ENCODE peak calls at places on chromosomes 13 and 19, in four cellular contexts. M, B, J and T are unnamed samples.

GRCh38 chr13:71320452-71320851 is 546.6 kb downstream of the DACH1 start:
- DNase-seq in M (no peak), B (no peak), J (peak), T (no peak)

GRCh38 chr13:70310720-70311119 is 202.5 kb upstream of the KLHL1 start:
- DNase-seq in M (no peak), B (no peak), J (peak), T (no peak)

GRCh38 chr13:99357920-99358319 is 50.7 kb upstream of the GPR183 start:
- DNase-seq in M (no peak), B (no peak), J (no peak), T (no peak)

GRCh38 chr19:6817179-6817578 is 44.7 kb downstream of the VAV1 start:
- DNase-seq in M (no peak), B (no peak), J (no peak), T (no peak)

GRCh38 chr19:16367269-16367683 is 42.6 kb downstream of the KLF2 start:
- DNase-seq in M (no peak), B (peak), J (no peak), T (peak)

GRCh38 chr13:20349564-20350379 is 117.7 kb upstream of the GJB6 start:
- DNase-seq in M (no peak), B (no peak), J (no peak), T (no peak)

GRCh38 chr13:113187263-113187669 is 21.2 kb downstream of the PCID2 start:
- DNase-seq in M (peak), B (no peak), J (peak), T (peak)

GRCh38 chr19:46413262-46414031 is at the start of gene CCDC8:
- DNase-seq in M (no peak), B (no peak), J (peak), T (no peak)

GRCh38 chr13:44412341-44412935 is 38.8 kb downstream of the SERP2 start:
- DNase-seq in M (no peak), B (no peak), J (no peak), T (no peak)

GRCh38 chr13:28582225-28582891 is 76.6 kb upstream of the POMP start:
- DNase-seq in M (no peak), B (no peak), J (no peak), T (no peak)

GRCh38 chr19:13839193-13839937 is 37.6 kb upstream of the NANOS3 start:
- DNase-seq in M (no peak), B (peak), J (peak), T (peak)

GRCh38 chr19:46818812-46819211 is 30.4 kb upstream of the SLC1A5 start:
- DNase-seq in M (no peak), B (no peak), J (no peak), T (no peak)

GRCh38 chr13:44622259-44622658 is 46.1 kb upstream of the TSC22D1 start:
- DNase-seq in M (no peak), B (no peak), J (no peak), T (no peak)

GRCh38 chr19:58577581-58578429 is 4.7 kb upstream of the MZF1 start:
- DNase-seq in M (no peak), B (no peak), J (no peak), T (no peak)

GRCh38 chr19:48418317-48419064 is 25.0 kb downstream of the GRIN2D start:
- DNase-seq in M (no peak), B (no peak), J (no peak), T (no peak)

DNA sequence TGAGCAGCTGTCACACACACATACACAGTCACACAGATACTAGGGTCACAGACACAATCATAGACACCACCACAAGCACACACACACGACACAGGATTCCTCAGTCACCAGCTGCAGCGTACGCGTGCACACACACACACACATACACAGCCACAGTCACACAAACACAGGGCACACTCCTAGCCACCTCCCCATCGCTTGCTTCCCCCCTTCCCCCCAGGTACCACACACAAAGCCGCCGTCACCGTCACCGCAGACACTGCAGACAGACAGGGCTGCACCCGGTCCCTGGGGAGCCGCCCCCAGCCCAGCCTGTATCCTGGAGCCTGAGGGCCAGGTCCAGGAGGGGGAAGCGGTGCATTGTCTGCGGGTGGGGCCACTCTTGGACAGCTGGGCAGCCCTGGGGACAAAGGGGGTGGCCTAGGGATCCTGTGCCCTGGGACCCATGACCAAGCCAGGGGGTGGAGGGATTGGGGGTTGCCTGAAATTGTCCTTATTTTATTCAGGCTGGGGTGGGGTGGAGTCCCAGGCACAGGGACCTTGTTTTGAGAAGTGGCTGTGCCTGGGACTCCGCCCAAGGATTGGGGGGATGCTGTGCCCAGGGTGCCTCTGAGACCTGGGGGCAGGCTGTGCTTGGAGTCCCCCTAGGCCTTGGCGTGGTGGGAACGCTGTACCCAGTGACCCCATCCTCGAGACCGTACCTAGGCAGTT is 957 bp downstream of the NUMBL start:
- DNase-seq in M (no peak), B (peak), J (peak), T (no peak)
- H3K4me3 ChIP-seq in M (peak), B (no peak), J (peak), T (no peak)

GRCh38 chr13:75762066-75762937 is 126.2 kb downstream of the LMO7 start:
- DNase-seq in M (no peak), B (peak), J (peak), T (peak)
- H3K4me3 ChIP-seq in M (peak), B (peak), J (peak), T (peak)

GRCh38 chr19:2254052-2254872 is 2.0 kb downstream of the JSRP1 start:
- DNase-seq in M (no peak), B (no peak), J (peak), T (no peak)
- H3K4me3 ChIP-seq in M (no peak), B (no peak), J (no peak), T (no peak)

DNA sequence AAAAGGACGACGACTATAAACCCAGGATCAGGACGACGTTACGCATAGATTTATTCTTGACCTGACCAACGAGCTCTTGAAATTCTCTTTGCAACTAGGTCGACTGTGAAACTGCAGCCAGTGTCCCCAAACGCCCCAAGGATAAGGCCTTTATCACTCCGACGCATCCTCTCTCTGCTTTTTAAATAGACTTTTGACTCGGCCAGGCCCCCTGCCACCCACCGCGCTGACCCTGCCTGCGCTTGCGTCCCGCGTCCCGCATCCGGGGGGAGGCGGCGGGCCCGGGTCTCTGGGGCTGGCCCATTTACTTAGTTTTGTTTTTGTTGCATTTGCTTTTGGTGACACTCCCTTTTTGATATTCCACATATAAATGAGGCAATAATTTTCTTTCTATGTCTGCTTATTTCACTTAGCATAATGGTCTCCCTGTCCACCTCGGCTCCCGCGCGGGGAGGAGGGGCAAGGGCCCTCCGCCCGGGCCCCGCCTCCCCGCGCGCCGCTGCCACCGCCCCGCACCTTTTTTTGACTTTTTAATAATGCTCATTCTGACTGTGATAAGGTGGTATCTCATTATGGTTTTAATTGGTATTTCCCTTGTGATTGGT is 17.5 kb downstream of the RB1 start:
- DNase-seq in M (no peak), B (no peak), J (no peak), T (no peak)
- H3K4me3 ChIP-seq in M (peak), B (peak), J (no peak), T (peak)

GRCh38 chr19:4181053-4181508 is 1.3 kb downstream of the SIRT6 start:
- DNase-seq in M (no peak), B (no peak), J (no peak), T (no peak)
- H3K4me3 ChIP-seq in M (peak), B (no peak), J (no peak), T (no peak)

DNA sequence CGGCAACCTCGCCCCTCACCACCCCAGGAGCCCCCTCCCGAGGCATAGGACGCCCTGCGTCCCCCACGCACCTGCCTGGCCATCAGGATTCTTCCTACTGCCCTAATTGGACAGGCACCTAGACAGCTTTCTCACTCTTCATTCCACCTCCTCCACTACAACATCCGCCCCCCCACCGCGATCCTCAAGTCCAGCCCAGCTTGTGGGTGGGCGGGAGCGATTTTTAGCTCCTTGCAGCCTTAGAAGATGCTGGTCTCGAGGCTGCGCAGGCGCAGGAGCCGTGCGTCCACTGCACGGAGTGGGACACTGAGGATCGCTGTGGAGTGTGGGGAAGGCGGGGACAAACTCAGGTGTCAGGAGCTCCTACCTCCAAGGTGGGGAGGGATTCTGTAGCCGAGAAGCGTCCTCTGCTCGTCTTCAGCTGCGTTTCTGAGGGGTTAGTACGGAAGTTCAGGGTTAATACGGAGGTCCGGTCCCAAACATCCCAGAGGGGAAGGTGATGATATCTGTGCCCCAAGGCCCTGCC is at the start of gene RTBDN:
- DNase-seq in M (peak), B (no peak), J (no peak), T (no peak)
- H3K4me3 ChIP-seq in M (peak), B (no peak), J (peak), T (peak)

DNA sequence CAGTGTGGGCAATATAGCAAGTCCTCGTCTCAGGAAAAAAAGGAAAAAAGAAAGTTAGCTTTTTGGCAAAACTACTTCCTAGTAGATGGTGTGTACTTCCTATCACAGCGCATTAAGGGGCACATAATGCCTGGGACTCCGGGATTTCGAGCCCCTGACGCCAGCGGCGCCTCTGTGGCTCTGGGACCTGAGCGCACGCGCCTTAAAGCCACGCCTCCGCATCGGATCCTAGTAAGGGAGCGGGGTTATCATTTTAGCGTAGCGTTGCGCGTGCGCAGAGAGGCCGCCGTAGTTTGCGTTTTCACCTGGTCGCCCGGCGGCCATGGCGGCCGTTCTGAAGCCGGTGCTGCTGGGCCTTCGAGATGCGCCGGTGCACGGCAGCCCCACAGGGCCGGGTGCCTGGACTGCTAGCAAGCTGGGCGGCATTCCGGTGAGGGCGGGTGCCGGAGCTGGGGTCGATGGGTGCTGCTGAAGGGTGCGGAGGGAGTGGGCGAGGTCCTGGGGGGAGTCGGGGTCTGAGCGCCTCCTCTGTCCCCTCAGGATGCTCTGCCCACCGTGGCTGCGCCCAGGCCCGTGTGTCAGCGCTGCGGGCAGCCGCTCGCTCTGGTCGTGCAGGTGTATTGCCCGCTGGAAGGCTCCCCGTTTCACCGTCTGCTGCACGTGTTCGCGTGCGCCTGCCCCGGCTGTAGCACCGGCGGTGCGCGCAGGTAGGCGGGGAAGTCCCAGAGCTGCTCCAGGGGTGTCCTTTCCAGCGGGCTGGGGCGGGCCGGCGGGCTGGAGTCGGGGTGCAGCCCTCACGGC is at the start of gene PDCD2L:
- DNase-seq in M (peak), B (peak), J (peak), T (peak)
- H3K4me3 ChIP-seq in M (peak), B (peak), J (peak), T (peak)